ENCODE peak calls at places on chromosome 13, in five cellular contexts. Z is HepG2, T is uterus, C is A549, S is heart left ventricle. H is an unnamed sample.

GRCh38 chr13:44904982-44905381 is 84.3 kb downstream of the NUFIP1 start:
- DNase-seq in C (peak; percentile 75), T (peak; percentile 73), Z (no peak), S (peak; percentile 42), H (no peak)

GRCh38 chr13:101511766-101512165 is 59.3 kb downstream of the ITGBL1 start:
- DNase-seq in T (no peak), Z (no peak), C (no peak), S (no peak), H (no peak)

GRCh38 chr13:25288966-25289365 is 1.7 kb upstream of the MTMR6 start:
- DNase-seq in T (no peak), S (no peak), Z (no peak), C (no peak), H (no peak)

GRCh38 chr13:72648513-72649065 is 78.8 kb downstream of the MZT1 start:
- DNase-seq in T (no peak), S (no peak), C (peak; percentile 4), Z (no peak), H (no peak)

GRCh38 chr13:89660752-89661151 is 1686.7 kb upstream of the MIR17HG start:
- DNase-seq in Z (no peak), T (no peak), C (no peak), S (no peak), H (no peak)

GRCh38 chr13:91381371-91381770 is 17.1 kb upstream of the GPC5 start:
- DNase-seq in Z (no peak), S (no peak), C (peak; percentile 27), T (no peak), H (no peak)

GRCh38 chr13:105442941-105443340 is 1092.5 kb downstream of the EFNB2 start:
- DNase-seq in C (peak; percentile 87), S (no peak), Z (no peak), T (no peak), H (no peak)

GRCh38 chr13:95505265-95505664 is 47.3 kb upstream of the CLDN10 start:
- DNase-seq in S (no peak), C (peak; percentile 24), Z (no peak), T (no peak), H (no peak)

GRCh38 chr13:31912641-31913401 is 118.8 kb upstream of the FRY start:
- DNase-seq in C (no peak), T (no peak), S (no peak), Z (no peak), H (no peak)

GRCh38 chr13:111202149-111202548 is 87.0 kb downstream of the ARHGEF7 start:
- DNase-seq in Z (no peak), T (no peak), C (no peak), S (no peak), H (no peak)

DNA sequence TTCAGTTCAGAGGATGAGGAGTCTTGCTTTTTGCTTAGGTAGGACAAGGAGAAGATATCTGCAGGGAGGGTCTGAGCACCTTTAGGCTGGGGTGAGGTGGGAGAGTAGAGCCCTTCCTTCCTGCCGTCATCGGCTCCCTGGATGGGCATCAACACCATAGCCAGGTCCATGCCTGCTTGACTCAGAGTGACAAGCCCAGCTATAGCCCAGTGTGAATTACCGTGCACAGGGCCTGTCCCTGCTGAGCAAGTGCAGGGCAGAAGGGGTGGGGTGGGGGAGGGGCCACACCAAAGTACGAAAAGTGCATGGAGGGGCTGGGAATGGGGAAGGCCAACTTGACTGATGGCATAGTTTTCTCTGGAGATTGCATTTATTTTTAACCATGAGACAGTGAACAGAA is 30.3 kb upstream of the RNF113B start:
- DNase-seq in S (peak; percentile 32), Z (no peak), C (no peak), T (no peak), H (peak; percentile 18)
- H3K27ac ChIP-seq in S (no peak overlapping the region), Z (no peak overlapping the region), C (no peak overlapping the region), T (peak overlapping the region; percentile 31), H (no peak overlapping the region)

GRCh38 chr13:40466271-40466670 is 200.2 kb downstream of the FOXO1 start:
- DNase-seq in Z (no peak), T (no peak), S (no peak), C (no peak), H (no peak)
- H3K4me1 ChIP-seq in Z (peaks cover 16% of the 10 kb centered on the region), T (no peaks in the 10 kb centered on the region), S (peaks cover 16% of the 10 kb centered on the region), C (no peaks in the 10 kb centered on the region), H (no peaks in the 10 kb centered on the region)

GRCh38 chr13:50125556-50126377 is 110.5 kb downstream of the KCNRG start:
- DNase-seq in T (peak; percentile 92), Z (peak; percentile 80), C (peak; percentile 70), S (peak; percentile 96), H (peak; percentile 96)
- TF ChIP-seq CTCF in T (no peak), Z (peak; percentile 4), C (no peak), S (no peak), H (no peak)

DNA sequence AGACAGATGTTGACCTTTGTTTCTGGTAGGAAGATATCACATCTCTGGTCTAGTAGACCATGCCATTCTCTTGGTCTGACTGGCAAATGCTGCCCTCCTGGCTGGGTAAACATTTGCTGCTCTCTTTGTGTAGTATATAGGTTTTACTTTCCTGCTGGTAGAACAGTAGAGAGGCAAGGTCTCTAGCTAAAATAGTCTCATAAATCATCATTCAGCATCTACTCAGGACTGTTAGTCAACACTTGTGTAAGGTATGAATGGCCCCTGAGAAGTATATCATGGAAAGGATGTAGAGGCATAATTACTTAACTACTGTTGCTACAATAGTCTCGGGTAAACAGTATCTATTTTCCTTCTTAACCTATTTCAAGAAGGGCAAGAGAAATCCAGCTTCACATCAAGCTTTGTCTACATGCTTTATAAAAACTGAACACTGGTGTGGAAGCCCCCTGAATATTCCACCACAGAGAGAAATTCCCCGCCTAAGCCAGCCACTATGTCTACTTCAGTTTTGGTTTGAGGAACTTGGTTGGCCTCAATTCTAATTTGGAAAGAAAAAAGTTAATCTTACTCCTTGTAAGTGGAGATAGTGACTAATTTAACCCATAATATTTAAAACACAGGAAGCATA is 18.4 kb upstream of the MYCBP2 start:
- DNase-seq in Z (no peak), T (no peak), C (no peak), S (no peak), H (no peak)
- H3K27ac ChIP-seq in Z (no peak overlapping the region), T (no peak overlapping the region), C (no peak overlapping the region), S (no peak overlapping the region), H (no peak overlapping the region)

DNA sequence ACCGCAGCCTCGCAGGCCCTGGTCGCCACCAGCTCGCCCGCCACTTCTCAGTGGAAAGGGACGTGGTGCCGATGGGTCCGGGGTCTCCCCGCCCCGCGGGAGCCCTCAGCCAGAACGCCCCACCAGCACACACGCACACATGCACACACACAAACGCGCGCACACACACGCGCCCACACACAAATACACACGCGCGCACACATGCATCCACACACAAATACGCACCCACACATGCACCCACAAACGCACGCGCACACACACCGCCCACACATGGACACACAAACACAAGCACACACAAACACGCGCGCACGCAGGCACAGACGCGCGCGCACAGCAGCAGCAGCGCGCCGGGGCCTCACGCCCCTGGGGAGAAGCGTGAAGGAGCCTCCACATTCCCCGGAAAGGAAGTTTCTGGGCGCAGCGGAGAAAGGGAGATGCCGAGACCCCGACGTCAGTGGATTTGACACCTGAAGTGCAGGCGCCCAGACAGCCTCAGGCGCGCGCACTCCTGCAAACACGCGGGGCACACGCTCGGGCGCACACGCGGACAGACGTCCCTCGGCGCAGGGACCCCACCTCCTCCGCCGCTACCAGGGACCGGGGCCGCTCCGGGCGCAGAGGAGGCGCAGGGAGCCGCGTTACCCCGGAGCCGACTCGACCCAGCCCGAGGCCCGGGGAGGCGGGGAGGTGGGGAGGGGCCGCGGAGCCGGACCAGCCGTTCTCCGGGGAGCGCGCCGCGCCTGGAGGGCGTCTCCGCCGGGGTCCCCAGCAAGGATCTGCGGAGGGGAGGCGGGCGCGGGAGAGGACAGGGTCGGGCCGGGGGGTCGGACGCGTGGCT is 623 bp downstream of the RASA3 start:
- DNase-seq in S (no peak), Z (no peak), C (peak; percentile 12), T (no peak), H (no peak)
- H3K4me1 ChIP-seq in S (peaks cover 53% of the 10 kb centered on the region), Z (no peaks in the 10 kb centered on the region), C (peaks cover 6% of the 10 kb centered on the region), T (peaks cover 24% of the 10 kb centered on the region), H (peaks cover 11% of the 10 kb centered on the region)

DNA sequence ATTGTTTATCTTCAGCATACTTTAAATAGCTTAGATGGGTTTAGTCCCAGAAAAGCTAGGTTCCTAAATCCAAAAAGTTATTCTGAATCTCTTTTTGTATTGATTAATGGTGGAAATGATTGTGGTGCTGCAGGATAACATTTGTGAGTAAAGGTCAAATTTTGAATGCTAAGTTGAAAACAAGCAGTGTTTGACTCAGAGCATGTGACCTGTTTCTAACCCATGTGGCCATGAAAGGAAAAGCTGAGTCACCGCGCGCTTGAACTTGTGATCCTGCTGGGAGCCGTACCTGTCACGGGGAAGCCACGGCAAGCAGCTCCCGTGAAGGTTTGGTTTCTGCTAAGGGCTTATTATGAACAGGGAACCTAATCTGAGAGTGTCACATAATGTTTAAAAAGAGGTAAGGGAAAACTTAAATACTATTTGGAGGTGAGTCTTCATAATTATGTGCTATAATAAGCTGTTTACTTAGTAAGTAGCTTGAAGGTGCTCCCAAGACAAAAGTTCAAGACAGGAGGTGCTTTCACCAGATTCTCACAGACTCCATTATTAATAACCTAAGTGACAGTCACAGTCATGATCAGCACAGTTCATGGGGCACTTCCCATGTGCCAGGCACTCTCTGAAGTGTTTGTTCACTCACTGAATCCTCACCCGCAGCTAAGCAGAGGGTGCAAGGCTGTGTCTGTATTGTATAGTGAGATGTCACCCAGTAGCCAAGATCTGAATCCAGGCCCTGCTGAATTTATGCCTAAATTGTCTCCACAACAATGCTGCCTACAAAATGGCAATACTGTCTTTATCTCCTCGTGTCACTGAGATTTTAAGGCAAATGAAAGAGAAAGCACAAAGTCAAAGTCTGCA is 286.5 kb downstream of the MYO16 start:
- DNase-seq in S (peak; percentile 68), Z (peak; percentile 91), C (peak; percentile 92), T (peak; percentile 90), H (peak; percentile 87)
- TF ChIP-seq CTCF in S (no peak), Z (no peak), C (no peak), T (no peak), H (no peak)

DNA sequence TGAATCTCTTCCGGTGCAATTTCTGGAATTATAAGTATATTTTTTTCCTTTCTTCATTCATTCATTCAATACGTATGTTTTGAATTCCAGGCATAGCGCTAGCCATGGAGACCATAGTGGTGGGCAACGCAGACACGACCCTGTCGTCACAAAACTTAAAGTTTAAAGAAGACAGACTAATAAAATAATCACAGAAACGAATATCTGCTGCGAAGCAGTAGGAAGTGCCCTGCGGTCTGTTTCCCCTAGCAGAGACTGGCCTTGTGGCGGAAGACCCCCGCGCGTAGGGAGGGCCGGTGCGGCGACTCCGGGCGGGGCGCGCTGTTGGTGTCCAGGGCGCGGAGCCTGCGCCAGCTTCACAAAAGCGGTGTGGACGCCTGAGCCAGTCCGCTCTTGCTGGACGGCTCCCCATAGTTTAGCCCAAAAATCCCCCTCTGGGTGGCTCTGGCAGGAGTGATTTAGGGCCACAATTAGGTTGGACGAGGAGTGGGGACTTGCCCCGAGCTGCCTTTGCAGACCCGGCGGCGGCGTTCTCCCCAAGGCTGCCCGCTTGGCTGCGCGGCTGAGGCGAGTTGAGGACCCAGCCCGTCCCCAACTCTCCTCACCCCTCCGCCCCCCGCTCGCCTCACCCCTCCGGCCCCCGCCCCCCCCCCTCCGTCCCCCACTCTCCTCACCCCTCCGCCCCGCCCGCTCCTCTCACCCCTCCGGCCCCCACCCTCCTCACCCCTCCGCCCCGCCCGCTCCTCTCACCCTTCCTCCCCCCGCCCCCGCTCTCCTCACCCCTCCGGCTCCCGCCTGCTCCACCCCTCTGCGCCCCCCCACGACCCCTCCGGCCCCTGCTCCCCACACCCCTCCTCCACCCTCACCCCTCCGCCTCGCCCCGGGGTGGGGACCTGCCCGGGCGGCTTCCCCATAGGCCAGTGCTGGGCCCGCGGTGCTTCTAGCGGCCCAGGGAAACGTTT is 14.2 kb upstream of the LATS2 start:
- DNase-seq in T (no peak), Z (no peak), C (no peak), S (peak; percentile 58), H (no peak)
- H3K27ac ChIP-seq in T (peak overlapping the region; percentile 73), Z (no peak overlapping the region), C (peak overlapping the region; percentile 45), S (peak overlapping the region; percentile 89), H (peak overlapping the region; percentile 41)

H was measured in pancreas.